ENCODE peak calls at places on chromosomes 6 and 20, in four cellular contexts. B is left lung, K is heart left ventricle, Q is sigmoid colon. R is an unnamed sample. For H3K4me1, the result is how much of the 10 kb centered on the place peaks cover.

GRCh38 chr6:157469378-157469777 is 88.4 kb downstream of the ZDHHC14 start:
- DNase-seq in B (no peak), K (no peak), Q (no peak), R (no peak)

GRCh38 chr20:33793011-33793931 is 17.9 kb upstream of the CHMP4B start:
- DNase-seq in Q (peak), B (peak), K (peak), R (peak)

GRCh38 chr20:34581341-34582189 is 23.0 kb downstream of the MAP1LC3A start:
- DNase-seq in B (no peak), K (no peak), Q (no peak), R (no peak)

GRCh38 chr6:3281669-3282460 is 23.1 kb downstream of the PSMG4 start:
- DNase-seq in K (no peak), B (no peak), Q (peak), R (no peak)

GRCh38 chr6:131890091-131890490 is 61.1 kb downstream of the CCN2 start:
- DNase-seq in K (no peak), Q (no peak), B (no peak), R (no peak)

GRCh38 chr6:141437685-141438084 is 695.0 kb upstream of the GJE1 start:
- DNase-seq in Q (no peak), K (no peak), B (no peak), R (no peak)

GRCh38 chr20:2872304-2873009 is 824 bp upstream of the PTPRA start:
- DNase-seq in B (peak), K (peak), Q (peak), R (peak)

GRCh38 chr6:73515204-73516101 is 5.4 kb downstream of the EEF1A1 start:
- DNase-seq in B (no peak), K (peak), Q (peak), R (no peak)

GRCh38 chr6:3205913-3206312 is 21.5 kb downstream of the TUBB2B start:
- DNase-seq in B (no peak), K (no peak), Q (no peak), R (no peak)

GRCh38 chr6:148263010-148263409 is 79.6 kb upstream of the SASH1 start:
- DNase-seq in K (no peak), Q (no peak), B (no peak), R (no peak)

GRCh38 chr20:45593498-45593897 is 14.4 kb upstream of the WFDC8 start:
- DNase-seq in B (no peak), Q (no peak), K (no peak), R (no peak)

DNA sequence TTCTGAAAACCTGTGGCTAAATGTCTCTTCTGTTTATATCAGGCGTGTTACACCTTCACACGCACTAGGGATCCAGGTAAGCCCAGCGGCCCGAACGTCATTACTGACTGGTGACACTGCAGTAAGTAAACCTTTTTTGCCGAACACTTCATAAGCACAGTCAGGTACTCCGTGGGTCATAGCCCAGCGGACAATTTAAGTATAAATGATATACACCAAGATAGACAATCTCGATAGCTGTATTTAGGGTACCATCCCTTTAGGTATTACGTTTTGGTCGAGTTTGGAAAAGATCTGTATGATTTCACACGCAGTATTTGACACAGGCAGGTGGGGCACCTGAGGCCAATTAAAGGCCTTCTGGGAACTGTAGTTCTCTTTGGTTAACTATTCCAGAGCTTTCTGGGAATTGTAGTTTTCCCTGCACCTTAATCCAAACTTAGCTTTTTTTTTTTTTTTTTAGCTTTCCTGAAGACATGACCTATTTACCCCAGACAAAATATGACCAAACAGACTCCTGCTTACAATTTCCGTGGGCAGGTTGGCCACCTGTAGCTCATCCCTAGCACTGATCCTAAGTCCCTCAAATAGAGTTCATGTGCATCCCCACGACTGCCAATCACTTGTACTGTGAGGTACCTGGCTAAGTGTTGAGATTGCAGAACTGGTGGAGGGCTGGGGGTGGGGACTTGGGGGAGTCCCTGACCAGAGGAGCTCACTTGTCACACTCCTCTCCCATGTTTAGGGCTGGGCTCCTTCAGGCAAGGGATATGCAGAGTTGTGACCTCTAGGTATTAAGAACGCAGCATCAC is 908 bp upstream of the EHMT2 start:
- DNase-seq in B (no peak), K (no peak), Q (no peak), R (no peak)
- TF ChIP-seq CTCF in B (no peak), K (no peak), Q (no peak), R (no peak)

GRCh38 chr20:37956099-37956498 is 53.2 kb downstream of the VSTM2L start:
- DNase-seq in K (no peak), Q (no peak), B (no peak), R (no peak)

GRCh38 chr20:37954205-37954604 is 51.3 kb downstream of the VSTM2L start:
- DNase-seq in B (no peak), Q (no peak), K (no peak), R (no peak)

GRCh38 chr20:37958856-37959255 is 55.9 kb downstream of the VSTM2L start:
- DNase-seq in B (no peak), K (no peak), Q (no peak), R (no peak)

GRCh38 chr20:37954626-37955025 is 51.7 kb downstream of the VSTM2L start:
- DNase-seq in K (no peak), Q (no peak), B (no peak), R (no peak)

DNA sequence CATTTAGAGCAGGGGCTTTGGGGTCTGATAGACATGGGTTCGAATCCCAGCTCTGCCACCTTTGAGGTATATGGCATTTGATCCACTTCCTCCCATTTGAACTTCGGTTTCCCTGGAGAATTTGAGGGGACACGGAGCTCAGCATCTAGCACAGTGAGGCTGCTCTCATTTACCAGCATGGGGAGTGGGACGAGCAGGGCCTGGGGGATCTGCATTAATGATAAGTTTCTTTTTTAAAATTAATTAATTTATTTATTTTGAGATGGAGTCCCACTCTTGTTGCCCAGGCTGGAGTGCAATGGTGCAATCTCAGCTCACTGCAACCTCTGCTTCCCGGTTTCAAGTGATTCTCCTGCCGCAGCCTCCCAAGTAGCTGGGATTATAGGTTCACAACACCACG is 52.6 kb downstream of the VSTM2L start:
- DNase-seq in B (no peak), Q (no peak), K (no peak), R (no peak)
- H3K4me1 ChIP-seq in B (under half), Q (under half), K (under half), R (under half)

DNA sequence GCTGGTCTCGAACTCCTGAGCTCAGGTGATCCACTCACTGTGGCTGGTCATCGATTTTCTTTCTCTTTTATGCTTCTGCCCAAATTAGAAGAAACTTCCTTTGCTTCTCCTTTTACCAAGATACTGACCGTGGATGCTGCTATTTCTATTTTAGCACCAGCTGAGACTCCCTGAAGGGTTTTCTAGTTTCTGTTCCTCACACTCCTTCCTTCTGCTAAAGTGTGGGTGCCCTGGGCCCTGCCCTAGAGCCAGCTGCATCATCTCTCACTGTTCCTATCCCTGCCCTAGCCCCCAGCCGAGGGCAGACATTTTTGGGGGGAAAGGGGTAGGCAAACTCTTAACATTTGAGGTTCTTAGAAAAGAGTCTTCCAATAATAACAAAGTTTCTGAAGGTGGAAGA is 6.3 kb downstream of the SMOC2 start:
- DNase-seq in B (no peak), K (no peak), Q (no peak), R (no peak)
- H3K27ac ChIP-seq in B (no peak), K (no peak), Q (no peak), R (no peak)

DNA sequence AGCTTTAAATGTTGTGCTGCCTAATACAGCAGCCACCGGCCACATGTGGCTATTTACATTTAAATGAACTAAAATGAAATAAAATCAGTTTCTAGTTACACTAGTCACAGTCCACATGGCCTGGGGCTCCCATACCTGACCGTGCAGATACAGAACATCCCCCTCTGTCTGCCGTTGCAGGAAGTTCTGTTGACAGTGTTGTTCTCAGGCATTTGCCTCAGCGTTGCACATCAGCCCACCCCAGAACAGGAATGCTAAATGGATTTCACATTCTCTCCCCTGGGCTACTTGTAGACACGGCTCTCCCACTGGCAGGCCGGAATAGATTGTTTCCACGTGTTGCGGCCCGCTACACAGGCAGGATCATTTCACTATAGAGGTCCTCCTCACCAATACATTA is 26.3 kb downstream of the JAG1 start:
- DNase-seq in Q (no peak), K (no peak), B (no peak), R (no peak)
- TF ChIP-seq CTCF in Q (no peak), K (peak), B (no peak), R (peak)

GRCh38 chr20:62779417-62779685 is 16.9 kb upstream of the MRGBP start:
- DNase-seq in B (no peak), K (no peak), Q (no peak), R (no peak)
- H3K4me1 ChIP-seq in B (under half), K (under half), Q (under half), R (under half)

DNA sequence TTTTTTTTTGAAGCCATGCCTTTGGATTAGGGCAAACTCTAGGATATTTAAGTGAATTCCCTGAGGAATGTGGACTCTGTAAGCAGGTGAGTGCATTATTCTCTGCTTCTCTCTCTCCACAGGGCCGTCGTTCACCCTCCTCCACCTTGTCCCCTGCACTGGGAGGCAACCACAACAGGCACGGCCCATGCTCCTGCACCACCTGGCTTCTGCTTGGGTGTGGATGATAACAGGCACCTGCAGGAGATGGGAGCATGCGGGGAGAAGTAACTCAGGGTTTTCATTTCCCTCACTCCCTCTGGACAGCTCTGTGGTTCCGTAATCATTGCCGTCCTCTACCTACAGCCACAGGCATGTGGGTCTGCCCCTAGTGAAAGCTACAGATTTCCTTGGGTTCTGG is 43.4 kb downstream of the HLA-C start:
- DNase-seq in Q (no peak), K (no peak), B (no peak), R (no peak)
- H3K27ac ChIP-seq in Q (no peak), K (no peak), B (no peak), R (no peak)

GRCh38 chr6:45838996-45839395 is 176.7 kb downstream of the CLIC5 start:
- DNase-seq in B (no peak), Q (no peak), K (no peak), R (no peak)
- TF ChIP-seq CTCF in B (no peak), Q (no peak), K (no peak), R (no peak)